ENCODE peak calls at places on chromosomes 13 and 19, in nine cellular contexts. N is stimulated activated CD4-positive, alpha-beta T cell treated with anti-CD3 and anti-CD28 coated beads, Interleukin-2, amount 100 ng/mL, for 48 hours; U is cardiac fibroblast; D is ecto neural progenitor cell; I is posterior vena cava; K is activated naive CD4-positive, alpha-beta T cell treated with anti-CD3 and anti-CD28 coated beads for 36 hours; Q is NCI-H1092; C is stimulated activated CD8-positive, alpha-beta memory T cell treated with anti-CD3 and anti-CD28 coated beads, Interleukin-12 subunit alpha, Interleukin-12 subunit beta, amount 100 ng/mL, for 4 hours; E is sigmoid colon. V is an unnamed sample.
A peak's percentile ranks its signal among the peaks of the same experiment; 100 is the strongest.

GRCh38 chr19:45423033-45423588 is 606 bp downstream of the ERCC1 start:
- DNase-seq in N (peak; percentile 83), U (no peak), D (no peak), I (no peak), K (no peak), Q (no peak), C (peak; percentile 66), E (no peak), V (no peak)

GRCh38 chr19:57566396-57567256 is 7.0 kb upstream of the ZNF550 start:
- DNase-seq in N (no peak), U (peak; percentile 56), D (no peak), I (no peak), K (peak; percentile 15), Q (no peak), C (no peak), E (no peak), V (no peak)

GRCh38 chr13:88097541-88097940 is 426.4 kb downstream of the SLITRK5 start:
- DNase-seq in N (no peak), U (no peak), D (no peak), I (no peak), K (no peak), Q (no peak), C (no peak), E (no peak), V (no peak)

GRCh38 chr13:31881495-31881882 is 142.2 kb downstream of the RXFP2 start:
- DNase-seq in N (no peak), U (no peak), D (no peak), I (no peak), K (no peak), Q (no peak), C (no peak), E (no peak), V (no peak)

GRCh38 chr19:54430306-54431254 is 15.3 kb downstream of the TTYH1 start:
- DNase-seq in N (peak; percentile 56), U (peak; percentile 30), D (peak; percentile 92), I (peak; percentile 80), K (peak; percentile 51), Q (no peak), C (peak; percentile 31), E (no peak), V (no peak)

GRCh38 chr13:77338961-77339401 is 12.1 kb upstream of the MYCBP2 start:
- DNase-seq in N (no peak), U (no peak), D (no peak), I (no peak), K (peak; percentile 26), Q (no peak), C (no peak), E (no peak), V (no peak)

GRCh38 chr13:20186771-20187170 is 6.0 kb downstream of the GJB2 start:
- DNase-seq in N (no peak), U (no peak), D (no peak), I (no peak), K (no peak), Q (no peak), C (no peak), E (no peak), V (no peak)

GRCh38 chr13:45295536-45295935 is 45.4 kb downstream of the TPT1 start:
- DNase-seq in N (no peak), U (peak; percentile 53), D (no peak), I (no peak), K (no peak), Q (no peak), C (no peak), E (no peak), V (no peak)

GRCh38 chr13:78603240-78603947 is at the start of gene POU4F1:
- DNase-seq in N (peak; percentile 72), U (no peak), D (peak; percentile 91), I (no peak), K (peak; percentile 84), Q (peak; percentile 95), C (peak; percentile 22), E (no peak), V (no peak)

GRCh38 chr13:109784590-109785140 is 1.7 kb downstream of the IRS2 start:
- DNase-seq in N (peak; percentile 73), U (peak; percentile 76), D (peak; percentile 92), I (peak; percentile 94), K (peak; percentile 63), Q (peak; percentile 59), C (peak; percentile 50), E (peak; percentile 88), V (peak; percentile 72)

GRCh38 chr13:96785986-96786385 is 208.3 kb downstream of the OXGR1 start:
- DNase-seq in N (no peak), U (no peak), D (no peak), I (no peak), K (no peak), Q (no peak), C (no peak), E (no peak), V (no peak)

GRCh38 chr13:73492811-73493210 is 434.0 kb downstream of the KLF5 start:
- DNase-seq in N (no peak), U (peak; percentile 26), D (no peak), I (no peak), K (no peak), Q (no peak), C (no peak), E (no peak), V (no peak)

GRCh38 chr19:29645911-29646310 is 19.4 kb upstream of the PLEKHF1 start:
- DNase-seq in N (no peak), U (peak; percentile 29), D (no peak), I (peak; percentile 80), K (peak; percentile 19), Q (no peak), C (no peak), E (no peak), V (peak; percentile 9)

GRCh38 chr13:63198076-63198475 is 1782.4 kb upstream of the PCDH20 start:
- DNase-seq in N (no peak), U (peak; percentile 16), D (no peak), I (no peak), K (no peak), Q (peak; percentile 96), C (no peak), E (no peak), V (no peak)

GRCh38 chr19:29671393-29672076 is 6.3 kb downstream of the PLEKHF1 start:
- DNase-seq in N (peak; percentile 77), U (peak; percentile 77), D (no peak), I (peak; percentile 84), K (peak; percentile 96), Q (no peak), C (peak; percentile 73), E (peak; percentile 72), V (no peak)

GRCh38 chr13:26660761-26661160 is 99.8 kb downstream of the GPR12 start:
- DNase-seq in N (no peak), U (no peak), D (no peak), I (no peak), K (no peak), Q (no peak), C (no peak), E (no peak), V (no peak)

GRCh38 chr13:73722120-73722519 is 412.1 kb downstream of the KLF12 start:
- DNase-seq in N (no peak), U (peak; percentile 67), D (no peak), I (no peak), K (peak; percentile 35), Q (no peak), C (no peak), E (no peak), V (peak; percentile 65)

GRCh38 chr13:31764556-31764955 is 25.2 kb downstream of the RXFP2 start:
- DNase-seq in N (no peak), U (peak; percentile 41), D (no peak), I (no peak), K (no peak), Q (no peak), C (no peak), E (no peak), V (no peak)

GRCh38 chr13:73779881-73780280 is 354.3 kb downstream of the KLF12 start:
- DNase-seq in N (no peak), U (no peak), D (no peak), I (no peak), K (no peak), Q (no peak), C (no peak), E (no peak), V (no peak)

GRCh38 chr13:104740616-104741222 is 1674.5 kb upstream of the SLC10A2 start:
- DNase-seq in N (no peak), U (no peak), D (no peak), I (peak; percentile 49), K (no peak), Q (no peak), C (no peak), E (no peak), V (no peak)

GRCh38 chr13:30832377-30832776 is 73.7 kb upstream of the MEDAG start:
- DNase-seq in N (no peak), U (no peak), D (no peak), I (no peak), K (no peak), Q (no peak), C (no peak), E (no peak), V (no peak)

GRCh38 chr19:35585844-35586243 is at the start of gene PMIS2:
- DNase-seq in N (peak; percentile 11), U (peak; percentile 12), D (no peak), I (no peak), K (no peak), Q (no peak), C (no peak), E (no peak), V (no peak)

GRCh38 chr19:5627395-5627904 is 4.6 kb downstream of the SAFB start:
- DNase-seq in N (peak; percentile 38), U (peak; percentile 47), D (no peak), I (peak; percentile 91), K (peak; percentile 81), Q (no peak), C (no peak), E (peak; percentile 75), V (no peak)

GRCh38 chr13:63629591-63629990 is 2213.9 kb upstream of the PCDH20 start:
- DNase-seq in N (no peak), U (no peak), D (no peak), I (no peak), K (no peak), Q (no peak), C (no peak), E (no peak), V (no peak)

GRCh38 chr13:79999601-80000000 is 341.3 kb downstream of the SPRY2 start:
- DNase-seq in N (no peak), U (no peak), D (no peak), I (no peak), K (no peak), Q (no peak), C (no peak), E (no peak), V (no peak)

GRCh38 chr13:40433577-40433976 is 232.9 kb downstream of the FOXO1 start:
- DNase-seq in N (peak; percentile 25), U (peak; percentile 19), D (no peak), I (no peak), K (peak; percentile 64), Q (no peak), C (peak; percentile 5), E (no peak), V (no peak)

GRCh38 chr13:33489563-33489962 is 204.0 kb upstream of the STARD13 start:
- DNase-seq in N (no peak), U (no peak), D (no peak), I (no peak), K (no peak), Q (no peak), C (no peak), E (no peak), V (no peak)

V was measured in HFFc6.